ENCODE peak calls at places on chromosomes 11 and 22, in six cellular contexts. M is K562, A is breast epithelium, I is A549, G is endothelial cell of umbilical vein, V is IMR-90. P is an unnamed sample.

GRCh38 chr11:114073506-114074381 is 14.2 kb downstream of the ZBTB16 start:
- DNase-seq in M (no peak), A (no peak), I (no peak), G (no peak), V (no peak), P (no peak)

GRCh38 chr11:17782145-17782544 is 47.6 kb downstream of the KCNC1 start:
- DNase-seq in M (no peak), A (no peak), I (no peak), G (no peak), V (no peak), P (no peak)

GRCh38 chr11:47667135-47667534 is 24.8 kb upstream of the MTCH2 start:
- DNase-seq in M (no peak), A (no peak), I (no peak), G (no peak), V (peak), P (no peak)

GRCh38 chr11:129446572-129446971 is 70.9 kb downstream of the BARX2 start:
- DNase-seq in M (no peak), A (no peak), I (no peak), G (no peak), V (no peak), P (no peak)

GRCh38 chr22:35480143-35480542 is 60.5 kb upstream of the RASD2 start:
- DNase-seq in M (no peak), A (peak), I (no peak), G (peak), V (peak), P (no peak)

GRCh38 chr11:5809122-5809519 is 397 bp downstream of the OR52N2 start:
- DNase-seq in M (no peak), A (no peak), I (no peak), G (peak), V (no peak), P (no peak)

GRCh38 chr11:112425121-112425520 is 164.5 kb upstream of the PLET1 start:
- DNase-seq in M (no peak), A (no peak), I (no peak), G (no peak), V (no peak), P (no peak)

GRCh38 chr11:35909866-35910265 is 34.0 kb upstream of the LDLRAD3 start:
- DNase-seq in M (no peak), A (no peak), I (no peak), G (peak), V (no peak), P (no peak)

GRCh38 chr11:110587972-110588371 is 124.3 kb downstream of the ARHGAP20 start:
- DNase-seq in M (no peak), A (no peak), I (no peak), G (no peak), V (peak), P (no peak)

GRCh38 chr11:33802414-33802950 is 28.2 kb upstream of the FBXO3 start:
- DNase-seq in M (no peak), A (no peak), I (peak), G (peak), V (peak), P (no peak)
- TF ChIP-seq POLR2A in M (no peak), A (no peak), I (no peak), G (no peak), V (no peak), P (no peak)

GRCh38 chr22:43435851-43436535 is 24.2 kb downstream of the MPPED1 start:
- DNase-seq in M (no peak), A (peak), I (no peak), G (no peak), V (no peak), P (no peak)
- H3K27ac ChIP-seq in M (no peak), A (no peak), I (no peak), G (no peak), V (no peak), P (no peak)

GRCh38 chr11:69787906-69788305 is 12.8 kb upstream of the FGF4 start:
- DNase-seq in M (no peak), A (no peak), I (no peak), G (no peak), V (no peak), P (no peak)

GRCh38 chr11:69791266-69791665 is 16.1 kb upstream of the FGF4 start:
- DNase-seq in M (no peak), A (no peak), I (no peak), G (no peak), V (peak), P (no peak)

GRCh38 chr11:69788956-69789355 is 13.8 kb upstream of the FGF4 start:
- DNase-seq in M (no peak), A (no peak), I (no peak), G (no peak), V (no peak), P (no peak)

GRCh38 chr11:69792611-69793010 is 17.5 kb upstream of the FGF4 start:
- DNase-seq in M (no peak), A (no peak), I (no peak), G (no peak), V (no peak), P (no peak)

GRCh38 chr11:69787457-69787856 is 12.3 kb upstream of the FGF4 start:
- DNase-seq in M (no peak), A (no peak), I (no peak), G (no peak), V (no peak), P (no peak)
- TF ChIP-seq CTCF in M (no peak), A (no peak), I (no peak), G (no peak), V (no peak), P (no peak)

DNA sequence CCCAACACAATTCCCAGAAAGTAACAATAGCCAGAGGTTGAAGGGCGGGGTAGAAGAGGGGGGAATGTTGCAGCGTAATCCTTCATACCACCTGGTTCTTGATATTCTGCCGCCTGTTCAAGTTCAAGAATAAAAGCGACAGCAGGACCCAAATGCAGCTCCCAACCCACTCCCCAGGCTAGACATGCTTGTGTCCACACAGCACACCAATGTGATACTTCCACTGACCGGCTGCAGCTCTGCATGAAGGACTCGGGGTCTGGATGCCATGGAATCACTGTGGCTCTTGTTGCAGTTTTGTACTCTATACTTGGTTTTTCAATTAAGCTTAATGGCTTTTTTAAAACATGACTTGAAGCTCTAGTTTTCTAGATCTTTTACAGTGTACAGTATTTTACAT is 6.5 kb downstream of the SRPRA start:
- DNase-seq in M (no peak), A (no peak), I (no peak), G (no peak), V (no peak), P (no peak)
- TF ChIP-seq POLR2A in M (peak), A (no peak), I (no peak), G (no peak), V (no peak), P (no peak)

GRCh38 chr11:93515438-93515837 is 27.8 kb downstream of the SMCO4 start:
- DNase-seq in M (no peak), A (no peak), I (no peak), G (peak), V (no peak), P (no peak)

GRCh38 chr11:93514712-93515111 is 28.5 kb downstream of the SMCO4 start:
- DNase-seq in M (no peak), A (no peak), I (no peak), G (no peak), V (no peak), P (no peak)

GRCh38 chr11:93512073-93512475 is 31.1 kb downstream of the SMCO4 start:
- DNase-seq in M (no peak), A (no peak), I (no peak), G (no peak), V (no peak), P (no peak)

GRCh38 chr11:93513763-93514162 is 29.4 kb downstream of the SMCO4 start:
- DNase-seq in M (no peak), A (no peak), I (no peak), G (no peak), V (no peak), P (no peak)

GRCh38 chr11:93512965-93513667 is 30.1 kb downstream of the SMCO4 start:
- DNase-seq in M (no peak), A (no peak), I (no peak), G (no peak), V (no peak), P (no peak)
- H3K27ac ChIP-seq in M (no peak), A (no peak), I (no peak), G (no peak), V (no peak), P (no peak)

GRCh38 chr11:67648140-67648795 is 2.3 kb downstream of the ACY3 start:
- DNase-seq in M (peak), A (no peak), I (peak), G (no peak), V (no peak), P (peak)
- TF ChIP-seq CTCF in M (peak), A (no peak), I (peak), G (no peak), V (no peak), P (no peak)

DNA sequence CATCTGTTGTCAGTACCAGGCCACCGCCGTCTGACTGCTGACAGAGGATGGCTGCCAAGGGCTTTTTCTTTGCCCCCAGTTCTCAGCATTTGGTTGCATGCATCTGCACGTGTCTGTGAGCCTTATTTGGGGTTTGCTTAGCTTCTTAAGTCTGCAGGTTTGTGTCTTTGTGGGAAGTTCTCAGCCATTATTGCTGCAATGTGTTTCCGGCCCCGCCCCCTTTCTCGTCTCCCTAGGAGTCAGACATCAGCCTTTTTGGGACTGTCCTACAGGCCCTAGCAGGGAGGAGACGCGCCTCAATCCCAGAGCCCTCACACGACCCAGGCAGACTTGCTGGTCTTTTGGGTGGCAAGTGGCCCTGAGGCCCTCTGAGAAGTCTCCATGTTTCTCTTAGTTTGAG is 8.0 kb downstream of the MOB2 start:
- DNase-seq in M (no peak), A (no peak), I (no peak), G (no peak), V (no peak), P (no peak)
- TF ChIP-seq POLR2A in M (no peak), A (no peak), I (no peak), G (no peak), V (no peak), P (no peak)

DNA sequence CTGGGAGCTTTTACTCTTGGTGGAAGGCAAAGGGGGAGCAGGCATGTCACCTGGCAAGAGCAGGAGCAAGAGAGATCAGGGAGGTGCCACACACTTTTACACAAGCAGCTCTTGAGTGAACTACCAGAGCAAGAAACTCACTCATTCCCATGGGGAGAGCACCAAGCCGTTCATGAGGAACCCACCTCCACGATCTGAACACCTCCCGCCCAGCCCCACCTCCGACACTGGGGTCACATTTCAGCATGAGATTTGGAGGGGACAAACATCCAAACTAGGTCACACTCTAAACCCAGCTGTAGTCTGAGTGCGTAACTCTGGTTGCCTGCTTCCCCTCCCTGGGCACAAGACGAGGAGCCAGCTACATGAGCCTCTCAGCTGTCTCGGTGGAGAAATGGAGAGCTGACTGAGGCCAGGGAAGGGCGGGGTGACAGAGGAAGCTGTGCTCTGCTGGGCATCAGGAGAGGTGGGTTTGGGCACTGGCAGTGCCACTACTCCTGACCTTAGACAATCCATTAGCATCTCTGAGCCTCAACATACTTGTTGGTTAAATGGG is 134.6 kb downstream of the PKNOX2 start:
- DNase-seq in M (no peak), A (no peak), I (no peak), G (no peak), V (no peak), P (no peak)
- H3K27ac ChIP-seq in M (no peak), A (no peak), I (no peak), G (no peak), V (no peak), P (no peak)

DNA sequence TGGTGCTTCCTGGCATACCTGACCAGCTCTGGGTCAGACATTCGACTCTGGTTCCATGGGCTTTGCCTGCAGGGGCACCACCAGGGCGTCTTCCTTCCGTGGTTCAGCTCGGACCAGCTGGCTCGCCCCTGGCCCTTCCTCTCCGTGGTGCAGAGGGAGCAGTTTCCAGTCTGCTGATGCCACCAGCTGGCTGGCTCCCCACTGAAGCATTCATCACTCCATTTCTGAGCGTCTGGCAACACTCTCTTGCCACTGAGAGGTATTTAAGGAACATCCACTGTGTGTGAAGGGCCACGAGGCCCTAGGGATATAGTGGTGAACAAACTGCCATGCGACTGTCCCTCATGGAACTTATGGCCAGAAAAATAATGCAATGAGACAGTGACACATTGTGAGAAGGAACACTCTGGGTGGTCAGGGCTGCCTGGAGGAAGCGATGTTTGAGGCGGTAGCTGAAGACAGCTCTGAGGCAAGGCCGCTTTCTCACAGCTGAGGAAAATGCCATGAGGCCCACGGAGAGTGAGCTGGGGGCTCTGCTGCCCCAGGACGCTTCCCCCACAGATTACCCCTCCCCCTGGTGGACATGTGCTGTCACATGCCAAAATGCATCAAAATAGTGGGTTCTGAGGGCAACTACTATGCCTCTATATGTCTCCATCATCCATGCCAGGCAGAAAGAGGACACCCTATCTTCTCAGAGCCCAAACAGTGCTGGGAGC is 44.9 kb upstream of the ARFGAP3 start:
- DNase-seq in M (peak), A (no peak), I (no peak), G (no peak), V (no peak), P (no peak)
- TF ChIP-seq CTCF in M (peak), A (no peak), I (no peak), G (peak), V (no peak), P (no peak)

P was measured in Peyer's patch.